ENCODE peak calls at places on chromosomes 16 and 17, in eight cellular contexts. One of them, this sample, is unnamed. For H3K4me1 and H3K9me2, the result is how much of the 10 kb centered on the place peaks cover.

GRCh38 chr17:39001703-39002637 is 34.8 kb upstream of the FBXO47 start:
- DNase-seq in PC-9: peak
- DNase-seq in GM23338: peak
- DNase-seq in hepatocyte: no peak
- DNase-seq in OCI-LY7: no peak
- DNase-seq in HCT116: no peak
- DNase-seq in MM.1S: no peak
- DNase-seq in SK-N-SH: no peak
- DNase-seq in this sample: peak

GRCh38 chr16:4415538-4416199 is 727 bp downstream of the CORO7 start:
- DNase-seq in PC-9: peak
- DNase-seq in MM.1S: peak
- DNase-seq in SK-N-SH: peak
- DNase-seq in OCI-LY7: peak
- DNase-seq in hepatocyte: peak
- DNase-seq in GM23338: peak
- DNase-seq in HCT116: no peak
- DNase-seq in this sample: peak

GRCh38 chr16:424623-425081 is 797 bp upstream of the RAB11FIP3 start:
- DNase-seq in HCT116: no peak
- DNase-seq in OCI-LY7: no peak
- DNase-seq in SK-N-SH: no peak
- DNase-seq in PC-9: peak
- DNase-seq in hepatocyte: no peak
- DNase-seq in MM.1S: no peak
- DNase-seq in GM23338: no peak
- DNase-seq in this sample: peak

GRCh38 chr16:49410226-49410625 is 36.6 kb downstream of the C16orf78 start:
- DNase-seq in SK-N-SH: no peak
- DNase-seq in PC-9: no peak
- DNase-seq in MM.1S: no peak
- DNase-seq in GM23338: no peak
- DNase-seq in hepatocyte: no peak
- DNase-seq in OCI-LY7: no peak
- DNase-seq in HCT116: no peak
- DNase-seq in this sample: no peak

GRCh38 chr17:73142763-73143395 is 21.9 kb upstream of the SSTR2 start:
- DNase-seq in hepatocyte: no peak
- DNase-seq in GM23338: no peak
- DNase-seq in SK-N-SH: no peak
- DNase-seq in OCI-LY7: no peak
- DNase-seq in HCT116: no peak
- DNase-seq in MM.1S: no peak
- DNase-seq in PC-9: no peak
- DNase-seq in this sample: peak

GRCh38 chr16:52709286-52709685 is 162.3 kb upstream of the TOX3 start:
- DNase-seq in SK-N-SH: no peak
- DNase-seq in MM.1S: no peak
- DNase-seq in GM23338: peak
- DNase-seq in hepatocyte: no peak
- DNase-seq in OCI-LY7: no peak
- DNase-seq in PC-9: no peak
- DNase-seq in HCT116: no peak
- DNase-seq in this sample: no peak

GRCh38 chr17:65265276-65265675 is 128.1 kb downstream of the RGS9 start:
- DNase-seq in SK-N-SH: no peak
- DNase-seq in HCT116: no peak
- DNase-seq in MM.1S: no peak
- DNase-seq in PC-9: no peak
- DNase-seq in OCI-LY7: no peak
- DNase-seq in GM23338: no peak
- DNase-seq in hepatocyte: no peak
- DNase-seq in this sample: no peak

GRCh38 chr17:50767446-50767845 is at the start of gene ANKRD40CL:
- DNase-seq in OCI-LY7: no peak
- DNase-seq in SK-N-SH: no peak
- DNase-seq in hepatocyte: no peak
- DNase-seq in GM23338: no peak
- DNase-seq in HCT116: no peak
- DNase-seq in MM.1S: no peak
- DNase-seq in PC-9: no peak
- DNase-seq in this sample: no peak

GRCh38 chr16:52976539-52977167 is 76.0 kb downstream of the CHD9NB start:
- DNase-seq in PC-9: peak
- DNase-seq in OCI-LY7: peak
- DNase-seq in HCT116: peak
- DNase-seq in GM23338: peak
- DNase-seq in SK-N-SH: peak
- DNase-seq in MM.1S: peak
- DNase-seq in hepatocyte: peak
- DNase-seq in this sample: peak

GRCh38 chr17:50794361-50794760 is 27.0 kb upstream of the ANKRD40CL start:
- DNase-seq in SK-N-SH: no peak
- DNase-seq in HCT116: no peak
- DNase-seq in MM.1S: no peak
- DNase-seq in PC-9: no peak
- DNase-seq in OCI-LY7: no peak
- DNase-seq in GM23338: no peak
- DNase-seq in hepatocyte: no peak
- DNase-seq in this sample: no peak

GRCh38 chr17:41679740-41680425 is 8.8 kb upstream of the EIF1 start:
- DNase-seq in SK-N-SH: no peak
- DNase-seq in OCI-LY7: no peak
- DNase-seq in HCT116: no peak
- DNase-seq in GM23338: no peak
- DNase-seq in PC-9: no peak
- DNase-seq in MM.1S: no peak
- DNase-seq in hepatocyte: no peak
- DNase-seq in this sample: no peak

GRCh38 chr17:36657763-36658490 is 56.5 kb downstream of the MRM1 start:
- DNase-seq in SK-N-SH: peak
- DNase-seq in PC-9: peak
- DNase-seq in hepatocyte: peak
- DNase-seq in GM23338: peak
- DNase-seq in HCT116: no peak
- DNase-seq in OCI-LY7: no peak
- DNase-seq in MM.1S: no peak
- DNase-seq in this sample: no peak

GRCh38 chr17:3977387-3977786 is 13.2 kb upstream of the ATP2A3 start:
- DNase-seq in hepatocyte: no peak
- DNase-seq in PC-9: no peak
- DNase-seq in OCI-LY7: no peak
- DNase-seq in GM23338: no peak
- DNase-seq in MM.1S: no peak
- DNase-seq in HCT116: no peak
- DNase-seq in SK-N-SH: no peak
- DNase-seq in this sample: no peak

GRCh38 chr17:69344939-69345338 is 18.0 kb upstream of the ABCA5 start:
- DNase-seq in MM.1S: no peak
- DNase-seq in HCT116: no peak
- DNase-seq in SK-N-SH: no peak
- DNase-seq in GM23338: no peak
- DNase-seq in OCI-LY7: no peak
- DNase-seq in PC-9: peak
- DNase-seq in hepatocyte: no peak
- DNase-seq in this sample: peak

GRCh38 chr17:44780161-44780560 is 21.4 kb downstream of the ADAM11 start:
- DNase-seq in HCT116: no peak
- DNase-seq in GM23338: no peak
- DNase-seq in hepatocyte: no peak
- DNase-seq in MM.1S: no peak
- DNase-seq in SK-N-SH: no peak
- DNase-seq in OCI-LY7: no peak
- DNase-seq in PC-9: no peak
- DNase-seq in this sample: no peak

GRCh38 chr17:44777394-44778348 is 18.9 kb downstream of the ADAM11 start:
- DNase-seq in HCT116: no peak
- DNase-seq in PC-9: no peak
- DNase-seq in MM.1S: no peak
- DNase-seq in OCI-LY7: no peak
- DNase-seq in GM23338: no peak
- DNase-seq in hepatocyte: no peak
- DNase-seq in SK-N-SH: peak
- DNase-seq in this sample: no peak

GRCh38 chr17:44779211-44780025 is 20.6 kb downstream of the ADAM11 start:
- DNase-seq in OCI-LY7: peak
- DNase-seq in GM23338: peak
- DNase-seq in MM.1S: peak
- DNase-seq in HCT116: peak
- DNase-seq in hepatocyte: peak
- DNase-seq in PC-9: peak
- DNase-seq in SK-N-SH: peak
- DNase-seq in this sample: peak

GRCh38 chr17:44776628-44777393 is 18.0 kb downstream of the ADAM11 start:
- DNase-seq in SK-N-SH: peak
- DNase-seq in PC-9: no peak
- DNase-seq in HCT116: no peak
- DNase-seq in MM.1S: no peak
- DNase-seq in OCI-LY7: no peak
- DNase-seq in hepatocyte: no peak
- DNase-seq in GM23338: no peak
- DNase-seq in this sample: no peak

DNA sequence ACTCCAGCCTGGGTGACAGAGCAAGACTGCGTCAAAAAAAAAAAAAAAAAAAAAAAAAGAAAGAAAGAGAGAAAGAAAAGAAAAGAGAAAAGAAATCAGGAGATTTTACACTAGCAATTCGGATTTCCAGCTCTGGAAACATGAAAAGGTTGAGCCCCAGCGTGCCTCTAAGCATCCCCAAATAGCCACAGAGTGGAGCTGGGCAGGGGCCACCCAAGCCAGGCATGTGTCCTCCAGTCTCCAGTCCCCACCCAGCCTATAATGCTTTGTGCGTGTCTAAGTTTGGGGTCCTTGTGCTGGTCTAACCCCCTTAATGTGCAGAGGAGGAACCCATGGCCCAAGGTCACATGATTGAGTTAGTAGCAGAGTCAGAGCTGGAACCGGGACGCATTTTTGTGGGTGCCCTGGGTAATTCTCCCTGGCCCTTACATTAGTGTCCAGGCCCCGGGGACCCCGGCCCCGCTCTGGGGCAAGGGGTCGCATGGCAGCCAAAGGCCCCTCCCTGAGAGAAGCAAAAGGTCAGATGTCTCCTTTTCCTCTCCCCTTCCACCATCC is 19.9 kb downstream of the ADAM11 start:
- DNase-seq in hepatocyte: no peak
- DNase-seq in OCI-LY7: no peak
- DNase-seq in HCT116: no peak
- DNase-seq in MM.1S: no peak
- DNase-seq in GM23338: no peak
- DNase-seq in SK-N-SH: no peak
- DNase-seq in PC-9: no peak
- DNase-seq in this sample: no peak
- H3K4me1 ChIP-seq in hepatocyte: under half
- H3K4me1 ChIP-seq in OCI-LY7: under half
- H3K4me1 ChIP-seq in HCT116: under half
- H3K4me1 ChIP-seq in MM.1S: under half
- H3K4me1 ChIP-seq in GM23338: under half
- H3K4me1 ChIP-seq in SK-N-SH: under half
- H3K4me1 ChIP-seq in PC-9: under half
- H3K4me1 ChIP-seq in this sample: under half

DNA sequence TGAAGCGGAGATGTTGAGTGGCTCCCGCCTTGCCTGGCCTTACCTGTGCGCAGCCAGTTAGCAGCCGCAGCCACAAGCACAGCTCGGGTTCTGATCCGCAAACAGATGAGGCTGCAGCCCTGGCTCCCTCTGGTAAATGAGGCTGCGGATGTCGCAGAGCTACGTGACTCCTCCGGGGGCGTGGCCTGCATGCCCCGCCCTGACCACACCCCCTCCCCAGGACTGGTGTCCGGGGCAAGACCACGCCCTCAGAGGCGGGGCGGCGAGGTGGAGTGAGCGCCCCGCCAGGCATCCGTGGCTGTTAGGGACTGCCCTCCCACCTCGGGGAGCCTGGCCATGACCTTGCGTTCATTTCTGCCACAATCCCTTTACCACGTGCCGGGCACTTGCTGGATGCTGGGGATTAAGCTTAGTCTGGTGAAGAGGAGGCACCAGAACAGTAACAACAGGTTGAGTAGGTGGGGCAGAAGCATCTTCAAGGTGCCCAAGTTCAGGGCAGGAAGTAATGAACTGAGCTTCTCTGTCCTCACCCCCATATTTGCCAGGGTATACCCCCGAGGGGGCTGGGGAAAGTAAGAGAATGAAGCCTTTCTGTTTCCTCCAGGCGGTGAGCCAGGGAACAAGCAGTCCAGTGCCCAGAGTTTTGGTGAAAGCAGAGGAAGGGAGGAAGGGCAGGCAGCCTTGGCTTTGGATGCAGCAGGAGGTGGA is at the start of gene ALDOC:
- DNase-seq in HCT116: peak
- DNase-seq in GM23338: peak
- DNase-seq in hepatocyte: peak
- DNase-seq in PC-9: peak
- DNase-seq in OCI-LY7: peak
- DNase-seq in MM.1S: peak
- DNase-seq in SK-N-SH: peak
- DNase-seq in this sample: peak
- TF ChIP-seq CTCF in HCT116: no peak
- TF ChIP-seq CTCF in GM23338: no peak
- TF ChIP-seq CTCF in hepatocyte: no peak
- TF ChIP-seq CTCF in PC-9: no peak
- TF ChIP-seq CTCF in OCI-LY7: no peak
- TF ChIP-seq CTCF in MM.1S: no peak
- TF ChIP-seq CTCF in SK-N-SH: no peak
- TF ChIP-seq CTCF in this sample: no peak

GRCh38 chr17:507441-507840 is 154.8 kb upstream of the RPH3AL start:
- DNase-seq in SK-N-SH: no peak
- DNase-seq in hepatocyte: no peak
- DNase-seq in HCT116: no peak
- DNase-seq in MM.1S: no peak
- DNase-seq in OCI-LY7: no peak
- DNase-seq in PC-9: no peak
- DNase-seq in GM23338: no peak
- DNase-seq in this sample: no peak
- H3K9me2 ChIP-seq in SK-N-SH: under half
- H3K9me2 ChIP-seq in hepatocyte: under half
- H3K9me2 ChIP-seq in HCT116: under half
- H3K9me2 ChIP-seq in MM.1S: under half
- H3K9me2 ChIP-seq in OCI-LY7: under half
- H3K9me2 ChIP-seq in PC-9: under half
- H3K9me2 ChIP-seq in GM23338: under half
- H3K9me2 ChIP-seq in this sample: under half

GRCh38 chr17:32142038-32142856 is at the start of gene RHOT1:
- DNase-seq in GM23338: peak
- DNase-seq in MM.1S: peak
- DNase-seq in SK-N-SH: peak
- DNase-seq in hepatocyte: peak
- DNase-seq in OCI-LY7: peak
- DNase-seq in HCT116: peak
- DNase-seq in PC-9: peak
- DNase-seq in this sample: peak

GRCh38 chr17:32143525-32143865 is 1.2 kb downstream of the RHOT1 start:
- DNase-seq in HCT116: no peak
- DNase-seq in SK-N-SH: no peak
- DNase-seq in GM23338: no peak
- DNase-seq in hepatocyte: no peak
- DNase-seq in PC-9: no peak
- DNase-seq in MM.1S: no peak
- DNase-seq in OCI-LY7: no peak
- DNase-seq in this sample: no peak

GRCh38 chr17:32141690-32142037 is 638 bp upstream of the RHOT1 start:
- DNase-seq in MM.1S: no peak
- DNase-seq in hepatocyte: no peak
- DNase-seq in PC-9: no peak
- DNase-seq in GM23338: no peak
- DNase-seq in SK-N-SH: no peak
- DNase-seq in OCI-LY7: no peak
- DNase-seq in HCT116: no peak
- DNase-seq in this sample: peak

GRCh38 chr17:32142857-32143524 is 689 bp downstream of the RHOT1 start:
- DNase-seq in HCT116: peak
- DNase-seq in PC-9: peak
- DNase-seq in OCI-LY7: peak
- DNase-seq in GM23338: peak
- DNase-seq in hepatocyte: peak
- DNase-seq in MM.1S: peak
- DNase-seq in SK-N-SH: peak
- DNase-seq in this sample: peak
- H3K4me1 ChIP-seq in HCT116: under half
- H3K4me1 ChIP-seq in PC-9: under half
- H3K4me1 ChIP-seq in OCI-LY7: under half
- H3K4me1 ChIP-seq in GM23338: under half
- H3K4me1 ChIP-seq in hepatocyte: under half
- H3K4me1 ChIP-seq in MM.1S: under half
- H3K4me1 ChIP-seq in SK-N-SH: under half
- H3K4me1 ChIP-seq in this sample: under half

This sample was measured in PC-3.